ENCODE peak calls at places on chromosomes 5 and 9, in ten cellular contexts. W is epithelial cell of esophagus; L is HCT116; A is aorta; H is hepatocyte; E is mesendoderm; O is cardiac fibroblast; K is fibroblast of the aortic adventitia; P is CD8-positive, alpha-beta memory T cell; J is heart right ventricle. X is an unnamed sample.

GRCh38 chr5:135244620-135245021 is 154.4 kb downstream of the MACROH2A1 start:
- DNase-seq in W (no peak), L (no peak), A (no peak), H (no peak), E (no peak), O (no peak), K (no peak), P (no peak), J (no peak), X (peak)

GRCh38 chr5:142057697-142058056 is 44.9 kb upstream of the GNPDA1 start:
- DNase-seq in W (peak), L (no peak), A (no peak), H (no peak), E (no peak), O (no peak), K (no peak), P (no peak), J (no peak), X (no peak)

GRCh38 chr9:17520264-17521058 is 58.4 kb upstream of the SH3GL2 start:
- DNase-seq in W (no peak), L (no peak), A (no peak), H (no peak), E (peak), O (no peak), K (no peak), P (no peak), J (no peak), X (no peak)

GRCh38 chr5:139655727-139656271 is 7.7 kb downstream of the CXXC5 start:
- DNase-seq in W (no peak), L (no peak), A (peak), H (peak), E (no peak), O (peak), K (no peak), P (no peak), J (peak), X (peak)

GRCh38 chr9:89999534-90000370 is 394.9 kb downstream of the GADD45G start:
- DNase-seq in W (peak), L (no peak), A (peak), H (peak), E (no peak), O (peak), K (peak), P (peak), J (peak), X (peak)

GRCh38 chr5:147481857-147482256 is 28.0 kb downstream of the DPYSL3 start:
- DNase-seq in W (peak), L (no peak), A (no peak), H (no peak), E (no peak), O (peak), K (peak), P (no peak), J (no peak), X (no peak)

GRCh38 chr9:16206560-16206959 is 653.7 kb downstream of the CCDC171 start:
- DNase-seq in W (no peak), L (no peak), A (no peak), H (no peak), E (no peak), O (no peak), K (no peak), P (no peak), J (no peak), X (no peak)

GRCh38 chr9:137433349-137433915 is 7.7 kb downstream of the ENTPD8 start:
- DNase-seq in W (no peak), L (no peak), A (peak), H (no peak), E (no peak), O (no peak), K (no peak), P (no peak), J (peak), X (no peak)

GRCh38 chr5:108102463-108102862 is 279.4 kb downstream of the FBXL17 start:
- DNase-seq in W (no peak), L (no peak), A (no peak), H (no peak), E (no peak), O (peak), K (peak), P (no peak), J (no peak), X (no peak)

GRCh38 chr5:4639959-4640358 is 500.2 kb upstream of the ADAMTS16 start:
- DNase-seq in W (no peak), L (no peak), A (no peak), H (no peak), E (no peak), O (no peak), K (no peak), P (no peak), J (no peak), X (no peak)

GRCh38 chr5:80143491-80143890 is 108.3 kb downstream of the THBS4 start:
- DNase-seq in W (no peak), L (no peak), A (no peak), H (no peak), E (no peak), O (no peak), K (no peak), P (no peak), J (no peak), X (no peak)
- H3K4me3 ChIP-seq in W (no peak), L (no peak), A (no peak), H (no peak), E (no peak), O (no peak), K (no peak), P (no peak), J (no peak), X (no peak)

GRCh38 chr5:129951039-129951438 is 46.8 kb downstream of the CHSY3 start:
- DNase-seq in W (no peak), L (no peak), A (no peak), H (no peak), E (no peak), O (no peak), K (no peak), P (no peak), J (no peak), X (no peak)
- H3K4me3 ChIP-seq in W (no peak), L (no peak), A (peak), H (no peak), E (no peak), O (no peak), K (no peak), P (no peak), J (no peak), X (no peak)

GRCh38 chr5:180071418-180072255 is at the start of gene RNF130:
- DNase-seq in W (peak), L (peak), A (peak), H (peak), E (peak), O (peak), K (peak), P (peak), J (peak), X (peak)

GRCh38 chr5:180070726-180071417 is 687 bp downstream of the RNF130 start:
- DNase-seq in W (peak), L (no peak), A (peak), H (peak), E (peak), O (peak), K (peak), P (no peak), J (peak), X (peak)

GRCh38 chr5:180072556-180072955 is 997 bp upstream of the RNF130 start:
- DNase-seq in W (no peak), L (no peak), A (no peak), H (no peak), E (no peak), O (no peak), K (no peak), P (no peak), J (no peak), X (no peak)

GRCh38 chr5:180074462-180074861 is 2.9 kb upstream of the RNF130 start:
- DNase-seq in W (no peak), L (no peak), A (no peak), H (no peak), E (no peak), O (no peak), K (no peak), P (no peak), J (no peak), X (no peak)

DNA sequence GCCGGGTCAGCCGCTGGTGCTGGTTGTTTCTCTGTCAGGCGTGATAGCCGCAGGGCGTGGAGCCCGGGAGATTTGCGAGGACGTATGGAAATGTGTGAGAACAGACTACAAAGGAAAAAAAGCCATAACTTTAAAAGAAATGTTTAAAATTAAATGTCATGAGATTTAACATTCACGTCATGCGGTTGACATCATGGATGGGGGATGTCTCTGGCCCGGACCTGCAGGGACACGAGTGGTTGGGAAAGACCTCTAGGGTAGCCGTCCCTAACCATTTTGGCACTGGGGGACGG is 643 bp upstream of the RNF130 start:
- DNase-seq in W (no peak), L (no peak), A (no peak), H (no peak), E (no peak), O (no peak), K (no peak), P (no peak), J (no peak), X (no peak)
- H3K4me3 ChIP-seq in W (no peak), L (no peak), A (no peak), H (no peak), E (no peak), O (no peak), K (no peak), P (peak), J (no peak), X (peak)

GRCh38 chr5:150497989-150498317 is 10.0 kb upstream of the NDST1 start:
- DNase-seq in W (no peak), L (no peak), A (no peak), H (no peak), E (no peak), O (no peak), K (no peak), P (no peak), J (no peak), X (no peak)

GRCh38 chr5:150499437-150499956 is 8.4 kb upstream of the NDST1 start:
- DNase-seq in W (no peak), L (no peak), A (no peak), H (no peak), E (peak), O (no peak), K (no peak), P (no peak), J (no peak), X (no peak)

GRCh38 chr5:150500328-150500841 is 7.5 kb upstream of the NDST1 start:
- DNase-seq in W (no peak), L (no peak), A (no peak), H (no peak), E (no peak), O (no peak), K (no peak), P (no peak), J (peak), X (no peak)

GRCh38 chr5:150498501-150498900 is 9.4 kb upstream of the NDST1 start:
- DNase-seq in W (no peak), L (no peak), A (no peak), H (no peak), E (peak), O (no peak), K (no peak), P (no peak), J (no peak), X (no peak)

GRCh38 chr5:150498971-150499370 is 9.0 kb upstream of the NDST1 start:
- DNase-seq in W (no peak), L (no peak), A (no peak), H (no peak), E (no peak), O (no peak), K (no peak), P (no peak), J (no peak), X (no peak)
- H3K4me3 ChIP-seq in W (peak), L (no peak), A (no peak), H (no peak), E (no peak), O (peak), K (no peak), P (no peak), J (no peak), X (no peak)

DNA sequence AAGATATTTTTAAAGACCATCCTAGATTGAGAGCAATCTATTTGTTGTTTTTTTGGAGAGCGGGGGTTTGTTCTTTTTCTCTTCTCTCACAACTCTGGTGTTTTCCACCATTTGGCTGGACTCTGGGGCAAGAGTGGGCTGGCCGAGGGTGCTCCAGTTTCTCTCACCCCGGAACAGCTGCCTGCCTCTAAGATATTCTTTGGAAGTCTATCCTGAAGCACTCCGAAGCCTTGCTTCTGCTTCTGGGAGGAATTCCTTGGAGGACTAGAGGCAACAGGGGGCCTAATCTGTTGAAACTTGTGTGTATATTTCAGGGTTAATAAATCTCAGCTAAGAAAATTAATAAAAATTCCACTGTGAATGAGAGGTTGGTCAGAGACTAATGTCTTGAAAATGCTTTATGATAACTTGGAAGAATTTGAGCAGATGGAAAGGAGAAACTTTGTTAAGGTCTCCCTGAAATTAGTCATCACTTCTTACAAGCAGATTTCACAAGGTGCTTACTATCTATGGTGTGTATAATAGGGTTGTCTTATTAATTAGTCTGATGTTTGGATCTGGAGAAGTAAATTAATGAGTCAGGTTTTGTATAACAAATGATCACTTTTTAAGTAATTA is 3.9 kb downstream of the MAN2A1 start:
- DNase-seq in W (peak), L (no peak), A (no peak), H (no peak), E (peak), O (peak), K (peak), P (no peak), J (no peak), X (no peak)
- H3K4me3 ChIP-seq in W (no peak), L (no peak), A (peak), H (no peak), E (no peak), O (no peak), K (no peak), P (no peak), J (no peak), X (peak)

GRCh38 chr5:151682240-151682639 is 4.5 kb downstream of the SPARC start:
- DNase-seq in W (no peak), L (no peak), A (no peak), H (no peak), E (no peak), O (peak), K (peak), P (no peak), J (no peak), X (no peak)

GRCh38 chr5:151682751-151683331 is 3.9 kb downstream of the SPARC start:
- DNase-seq in W (peak), L (no peak), A (no peak), H (no peak), E (no peak), O (peak), K (peak), P (no peak), J (peak), X (no peak)

GRCh38 chr5:151683444-151683843 is 3.3 kb downstream of the SPARC start:
- DNase-seq in W (no peak), L (no peak), A (no peak), H (no peak), E (no peak), O (peak), K (peak), P (no peak), J (no peak), X (no peak)

GRCh38 chr5:151684690-151685361 is 1.9 kb downstream of the SPARC start:
- DNase-seq in W (peak), L (no peak), A (no peak), H (peak), E (peak), O (peak), K (peak), P (no peak), J (no peak), X (peak)

GRCh38 chr5:151683936-151684586 is 2.7 kb downstream of the SPARC start:
- DNase-seq in W (no peak), L (no peak), A (no peak), H (no peak), E (no peak), O (peak), K (peak), P (no peak), J (no peak), X (no peak)
- H3K4me3 ChIP-seq in W (no peak), L (no peak), A (peak), H (peak), E (no peak), O (peak), K (peak), P (no peak), J (no peak), X (peak)

DNA sequence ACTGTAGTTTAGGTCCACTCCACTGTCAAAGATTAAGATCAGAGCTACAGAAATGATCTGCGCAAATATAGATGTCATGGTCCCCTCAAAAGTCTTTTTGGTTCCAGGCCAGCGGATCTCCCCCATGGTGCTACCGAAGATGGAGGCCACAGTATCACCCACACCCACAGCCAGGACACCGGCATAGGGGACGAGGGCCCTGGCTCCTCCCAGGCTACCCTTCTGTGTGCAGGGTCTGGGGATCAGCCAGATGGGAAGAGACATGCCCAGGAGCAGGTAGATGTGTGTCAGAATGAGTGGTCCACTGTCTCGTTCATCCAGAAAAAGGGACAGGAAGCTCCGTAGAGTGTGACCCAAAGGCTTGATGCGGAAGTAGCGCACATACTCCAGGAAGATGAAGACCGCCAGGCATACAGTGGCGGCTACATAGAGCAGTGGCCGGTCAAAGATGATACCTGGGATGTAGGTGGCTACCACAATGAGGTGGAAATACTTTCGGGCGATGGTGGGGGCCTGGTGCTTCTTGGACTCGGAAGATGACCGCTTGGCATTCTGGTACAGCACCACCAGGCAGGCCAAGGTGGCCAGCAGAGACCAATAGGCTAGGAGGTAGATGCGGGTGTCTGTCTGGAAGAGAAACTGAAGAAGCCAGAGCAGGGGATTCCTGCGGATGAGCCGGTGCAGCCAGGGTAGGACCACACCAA is 1.5 kb downstream of the DOLK start:
- DNase-seq in W (no peak), L (no peak), A (peak), H (no peak), E (no peak), O (no peak), K (no peak), P (no peak), J (no peak), X (no peak)
- H3K4me3 ChIP-seq in W (no peak), L (peak), A (no peak), H (no peak), E (no peak), O (no peak), K (peak), P (peak), J (no peak), X (peak)

X was measured in coronary artery.